ENCODE peak calls at places on chromosomes 13 and 19, in ten cellular contexts. S, U, A, J, G, C, D, X, R and Y are unnamed samples.

GRCh38 chr13:44151474-44151873 is 222.2 kb upstream of the SERP2 start:
- DNase-seq in G (no peak), C (no peak), S (no peak), U (no peak), A (no peak), R (no peak), X (no peak), D (no peak), J (no peak), Y (no peak)

GRCh38 chr19:54325194-54325621 is 12.2 kb upstream of the LILRA5 start:
- DNase-seq in U (no peak), S (peak), D (peak), R (no peak), X (peak), C (no peak), G (peak), A (no peak), J (no peak), Y (peak)

GRCh38 chr13:111242585-111242984 is 77.9 kb upstream of the TEX29 start:
- DNase-seq in J (no peak), G (no peak), R (no peak), D (no peak), S (no peak), C (no peak), U (no peak), X (no peak), A (no peak), Y (no peak)

GRCh38 chr19:49793561-49793840 is 19.6 kb downstream of the FUZ start:
- DNase-seq in G (no peak), U (no peak), A (no peak), R (no peak), C (no peak), D (peak), J (no peak), S (no peak), X (peak), Y (no peak)

GRCh38 chr13:30957258-30957943 is 24.9 kb downstream of the TEX26 start:
- DNase-seq in A (no peak), J (no peak), C (no peak), D (no peak), U (no peak), R (no peak), G (no peak), X (no peak), S (no peak), Y (no peak)

GRCh38 chr19:10086032-10086903 is at the start of gene SHFL:
- DNase-seq in J (no peak), U (peak), X (peak), D (peak), C (no peak), S (peak), G (peak), A (peak), R (peak), Y (peak)

GRCh38 chr13:72983085-72983768 is 75.6 kb upstream of the KLF5 start:
- DNase-seq in C (no peak), G (no peak), S (peak), R (peak), X (peak), J (peak), U (no peak), A (no peak), D (no peak), Y (peak)

GRCh38 chr19:7705387-7706187 is 3.7 kb upstream of the FCER2 start:
- DNase-seq in R (no peak), C (no peak), J (no peak), X (no peak), D (no peak), G (peak), U (no peak), A (no peak), S (no peak), Y (no peak)

GRCh38 chr19:4304509-4305252 is at the start of gene FSD1:
- DNase-seq in G (peak), U (peak), X (peak), S (no peak), D (peak), J (no peak), A (peak), R (peak), C (peak), Y (peak)

GRCh38 chr19:49335784-49336481 is 727 bp downstream of the CD37 start:
- DNase-seq in U (no peak), R (no peak), G (no peak), X (no peak), S (no peak), J (no peak), A (no peak), D (no peak), C (no peak), Y (no peak)

GRCh38 chr19:18046066-18046718 is 38.2 kb downstream of the ARRDC2 start:
- DNase-seq in U (no peak), S (peak), R (peak), G (no peak), A (no peak), C (no peak), X (peak), J (peak), D (peak), Y (peak)

GRCh38 chr19:40006273-40006691 is 9.4 kb downstream of the ZNF546 start:
- DNase-seq in X (peak), U (no peak), J (peak), S (peak), D (peak), C (no peak), A (no peak), G (no peak), R (peak), Y (peak)

GRCh38 chr19:16371540-16371986 is 46.9 kb downstream of the KLF2 start:
- DNase-seq in R (no peak), U (no peak), J (no peak), X (no peak), C (no peak), S (no peak), G (peak), A (no peak), D (no peak), Y (no peak)

GRCh38 chr19:56916528-56916927 is 76.0 kb upstream of the PEG3 start:
- DNase-seq in J (no peak), D (no peak), R (no peak), U (no peak), A (no peak), S (no peak), X (no peak), G (no peak), C (no peak), Y (no peak)

GRCh38 chr19:944171-944567 is 18.3 kb downstream of the ARID3A start:
- DNase-seq in G (no peak), J (no peak), S (no peak), C (no peak), X (no peak), R (no peak), U (no peak), D (no peak), A (no peak), Y (no peak)

GRCh38 chr19:41868120-41868988 is 8.3 kb downstream of the RPS19 start:
- DNase-seq in D (no peak), R (no peak), C (no peak), X (no peak), S (no peak), G (no peak), A (no peak), U (no peak), J (no peak), Y (no peak)

GRCh38 chr13:61477619-61478018 is 62.0 kb upstream of the PCDH20 start:
- DNase-seq in A (no peak), D (no peak), R (no peak), X (no peak), G (no peak), U (no peak), J (no peak), C (no peak), S (no peak), Y (no peak)

GRCh38 chr19:28010656-28011055 is 1202.3 kb downstream of the UQCRFS1 start:
- DNase-seq in R (peak), S (no peak), X (no peak), U (no peak), J (no peak), A (no peak), D (no peak), G (no peak), C (no peak), Y (no peak)

GRCh38 chr13:81771948-81772347 is 1431.0 kb upstream of the SPRY2 start:
- DNase-seq in U (no peak), S (no peak), A (no peak), X (no peak), C (no peak), D (no peak), R (no peak), G (no peak), J (no peak), Y (no peak)

GRCh38 chr13:41766439-41766838 is 194.5 kb downstream of the VWA8 start:
- DNase-seq in C (no peak), X (no peak), R (no peak), D (no peak), J (no peak), U (no peak), G (no peak), S (no peak), A (no peak), Y (no peak)

GRCh38 chr19:48768989-48769713 is 13.8 kb downstream of the FGF21 start:
- DNase-seq in G (no peak), U (no peak), C (no peak), R (peak), S (no peak), X (no peak), A (no peak), D (no peak), J (no peak), Y (no peak)

GRCh38 chr19:13060233-13060963 is 42.3 kb downstream of the LYL1 start:
- DNase-seq in R (peak), J (no peak), C (no peak), A (no peak), G (no peak), U (no peak), X (no peak), D (peak), S (no peak), Y (no peak)

GRCh38 chr19:43290568-43291359 is 21.4 kb upstream of the PSG9 start:
- DNase-seq in D (no peak), G (no peak), S (peak), J (no peak), X (no peak), U (no peak), C (no peak), R (no peak), A (no peak), Y (peak)

GRCh38 chr13:110536006-110536693 is 25.4 kb downstream of the RAB20 start:
- DNase-seq in D (no peak), S (no peak), G (no peak), U (peak), A (peak), X (no peak), R (no peak), C (no peak), J (no peak), Y (no peak)

GRCh38 chr13:113145496-113145895 is 13.0 kb upstream of the PROZ start:
- DNase-seq in D (no peak), C (peak), A (no peak), G (no peak), J (no peak), X (no peak), S (no peak), R (no peak), U (no peak), Y (no peak)

GRCh38 chr19:1169921-1170885 is 3.9 kb downstream of the SBNO2 start:
- DNase-seq in C (no peak), R (peak), D (no peak), S (peak), A (peak), J (no peak), G (no peak), U (no peak), X (peak), Y (peak)

GRCh38 chr19:53707278-53707677 is 75.5 kb downstream of the DPRX start:
- DNase-seq in G (no peak), U (no peak), X (no peak), D (no peak), C (no peak), J (no peak), R (no peak), S (no peak), A (no peak), Y (no peak)

GRCh38 chr13:42894765-42895181 is 97.3 kb downstream of the EPSTI1 start:
- DNase-seq in S (peak), G (no peak), A (no peak), D (no peak), U (no peak), J (peak), X (peak), C (no peak), R (peak), Y (peak)

GRCh38 chr19:38977445-38978314 is 2.1 kb upstream of the FBXO17 start:
- DNase-seq in A (peak), X (no peak), D (no peak), S (no peak), C (no peak), G (no peak), R (peak), U (no peak), J (no peak), Y (no peak)